ENCODE peak calls at places on chromosomes 16 and 17, in nine cellular contexts. One of them, this sample, is unnamed.
A peak's percentile ranks its signal among the peaks of the same experiment; 100 is the strongest.

GRCh38 chr17:67995568-67996191 is 589 bp downstream of the C17orf58 start:
- DNase-seq in cardiac muscle cell: peak; percentile 52
- DNase-seq in AG04450: no peak
- DNase-seq in pancreas: peak; percentile 61
- DNase-seq in neural progenitor cell: peak; percentile 65
- DNase-seq in GM12878: no peak
- DNase-seq in left ventricle myocardium inferior: peak; percentile 38
- DNase-seq in heart right ventricle: peak; percentile 25
- DNase-seq in lung: no peak
- DNase-seq in this sample: no peak

GRCh38 chr17:1399366-1399678 is 700 bp downstream of the YWHAE start:
- DNase-seq in AG04450: no peak
- DNase-seq in left ventricle myocardium inferior: peak; percentile 60
- DNase-seq in GM12878: no peak
- DNase-seq in pancreas: no peak
- DNase-seq in neural progenitor cell: no peak
- DNase-seq in cardiac muscle cell: peak; percentile 62
- DNase-seq in lung: no peak
- DNase-seq in heart right ventricle: no peak
- DNase-seq in this sample: no peak

GRCh38 chr17:6430769-6431168 is 4.2 kb downstream of the AIPL1 start:
- DNase-seq in heart right ventricle: no peak
- DNase-seq in pancreas: no peak
- DNase-seq in lung: no peak
- DNase-seq in cardiac muscle cell: no peak
- DNase-seq in GM12878: no peak
- DNase-seq in neural progenitor cell: no peak
- DNase-seq in left ventricle myocardium inferior: no peak
- DNase-seq in AG04450: no peak
- DNase-seq in this sample: no peak

GRCh38 chr17:12349297-12349696 is 316.4 kb upstream of the MYOCD start:
- DNase-seq in left ventricle myocardium inferior: no peak
- DNase-seq in cardiac muscle cell: no peak
- DNase-seq in pancreas: no peak
- DNase-seq in neural progenitor cell: no peak
- DNase-seq in AG04450: no peak
- DNase-seq in heart right ventricle: no peak
- DNase-seq in GM12878: no peak
- DNase-seq in lung: no peak
- DNase-seq in this sample: no peak

GRCh38 chr17:50347087-50347893 is 1.4 kb downstream of the XYLT2 start:
- DNase-seq in heart right ventricle: no peak
- DNase-seq in pancreas: peak; percentile 71
- DNase-seq in neural progenitor cell: peak; percentile 46
- DNase-seq in AG04450: no peak
- DNase-seq in lung: no peak
- DNase-seq in left ventricle myocardium inferior: no peak
- DNase-seq in GM12878: no peak
- DNase-seq in cardiac muscle cell: no peak
- DNase-seq in this sample: no peak

GRCh38 chr17:77834170-77835115 is 124.1 kb upstream of the TNRC6C start:
- DNase-seq in GM12878: peak; percentile 49
- DNase-seq in AG04450: peak; percentile 33
- DNase-seq in cardiac muscle cell: peak; percentile 63
- DNase-seq in pancreas: no peak
- DNase-seq in neural progenitor cell: peak; percentile 39
- DNase-seq in lung: peak; percentile 52
- DNase-seq in left ventricle myocardium inferior: peak; percentile 55
- DNase-seq in heart right ventricle: peak; percentile 67
- DNase-seq in this sample: peak; percentile 84

GRCh38 chr17:61000911-61001310 is 323.3 kb downstream of the BCAS3 start:
- DNase-seq in GM12878: no peak
- DNase-seq in cardiac muscle cell: peak; percentile 12
- DNase-seq in pancreas: no peak
- DNase-seq in left ventricle myocardium inferior: no peak
- DNase-seq in AG04450: peak; percentile 26
- DNase-seq in neural progenitor cell: peak; percentile 45
- DNase-seq in heart right ventricle: no peak
- DNase-seq in lung: no peak
- DNase-seq in this sample: no peak

GRCh38 chr17:10127819-10128375 is 70.5 kb downstream of the GAS7 start:
- DNase-seq in pancreas: peak; percentile 67
- DNase-seq in cardiac muscle cell: no peak
- DNase-seq in neural progenitor cell: peak; percentile 73
- DNase-seq in left ventricle myocardium inferior: peak; percentile 87
- DNase-seq in lung: peak; percentile 57
- DNase-seq in GM12878: no peak
- DNase-seq in heart right ventricle: peak; percentile 82
- DNase-seq in AG04450: peak; percentile 93
- DNase-seq in this sample: peak; percentile 89

GRCh38 chr17:7215136-7215638 is 4.4 kb downstream of the DLG4 start:
- DNase-seq in lung: no peak
- DNase-seq in heart right ventricle: no peak
- DNase-seq in cardiac muscle cell: no peak
- DNase-seq in left ventricle myocardium inferior: no peak
- DNase-seq in neural progenitor cell: no peak
- DNase-seq in pancreas: no peak
- DNase-seq in GM12878: no peak
- DNase-seq in AG04450: no peak
- DNase-seq in this sample: no peak

GRCh38 chr16:56417138-56417537 is 8.2 kb downstream of the AMFR start:
- DNase-seq in heart right ventricle: no peak
- DNase-seq in cardiac muscle cell: no peak
- DNase-seq in neural progenitor cell: no peak
- DNase-seq in left ventricle myocardium inferior: no peak
- DNase-seq in pancreas: no peak
- DNase-seq in GM12878: no peak
- DNase-seq in lung: no peak
- DNase-seq in AG04450: no peak
- DNase-seq in this sample: no peak
- H3K27ac ChIP-seq in heart right ventricle: no peak overlapping the region
- H3K27ac ChIP-seq in cardiac muscle cell: no peak overlapping the region
- H3K27ac ChIP-seq in neural progenitor cell: no peak overlapping the region
- H3K27ac ChIP-seq in left ventricle myocardium inferior: no peak overlapping the region
- H3K27ac ChIP-seq in pancreas: no peak overlapping the region
- H3K27ac ChIP-seq in GM12878: no peak overlapping the region
- H3K27ac ChIP-seq in lung: no peak overlapping the region
- H3K27ac ChIP-seq in AG04450: no peak overlapping the region
- H3K27ac ChIP-seq in this sample: no peak overlapping the region

GRCh38 chr16:84282533-84282932 is 12.1 kb upstream of the WFDC1 start:
- DNase-seq in heart right ventricle: no peak
- DNase-seq in pancreas: no peak
- DNase-seq in AG04450: no peak
- DNase-seq in cardiac muscle cell: no peak
- DNase-seq in lung: no peak
- DNase-seq in GM12878: no peak
- DNase-seq in neural progenitor cell: no peak
- DNase-seq in left ventricle myocardium inferior: no peak
- DNase-seq in this sample: no peak

GRCh38 chr16:84288902-84289301 is 5.8 kb upstream of the WFDC1 start:
- DNase-seq in GM12878: no peak
- DNase-seq in AG04450: no peak
- DNase-seq in pancreas: no peak
- DNase-seq in left ventricle myocardium inferior: no peak
- DNase-seq in neural progenitor cell: no peak
- DNase-seq in heart right ventricle: no peak
- DNase-seq in lung: no peak
- DNase-seq in cardiac muscle cell: no peak
- DNase-seq in this sample: no peak

GRCh38 chr16:84284168-84284722 is 10.4 kb upstream of the WFDC1 start:
- DNase-seq in left ventricle myocardium inferior: peak; percentile 69
- DNase-seq in cardiac muscle cell: peak; percentile 90
- DNase-seq in pancreas: no peak
- DNase-seq in heart right ventricle: peak; percentile 62
- DNase-seq in AG04450: no peak
- DNase-seq in lung: peak; percentile 36
- DNase-seq in neural progenitor cell: peak; percentile 61
- DNase-seq in GM12878: no peak
- DNase-seq in this sample: no peak

GRCh38 chr16:84283314-84284167 is 11.1 kb upstream of the WFDC1 start:
- DNase-seq in AG04450: no peak
- DNase-seq in cardiac muscle cell: no peak
- DNase-seq in pancreas: no peak
- DNase-seq in GM12878: no peak
- DNase-seq in left ventricle myocardium inferior: no peak
- DNase-seq in neural progenitor cell: no peak
- DNase-seq in heart right ventricle: peak; percentile 39
- DNase-seq in lung: no peak
- DNase-seq in this sample: no peak

DNA sequence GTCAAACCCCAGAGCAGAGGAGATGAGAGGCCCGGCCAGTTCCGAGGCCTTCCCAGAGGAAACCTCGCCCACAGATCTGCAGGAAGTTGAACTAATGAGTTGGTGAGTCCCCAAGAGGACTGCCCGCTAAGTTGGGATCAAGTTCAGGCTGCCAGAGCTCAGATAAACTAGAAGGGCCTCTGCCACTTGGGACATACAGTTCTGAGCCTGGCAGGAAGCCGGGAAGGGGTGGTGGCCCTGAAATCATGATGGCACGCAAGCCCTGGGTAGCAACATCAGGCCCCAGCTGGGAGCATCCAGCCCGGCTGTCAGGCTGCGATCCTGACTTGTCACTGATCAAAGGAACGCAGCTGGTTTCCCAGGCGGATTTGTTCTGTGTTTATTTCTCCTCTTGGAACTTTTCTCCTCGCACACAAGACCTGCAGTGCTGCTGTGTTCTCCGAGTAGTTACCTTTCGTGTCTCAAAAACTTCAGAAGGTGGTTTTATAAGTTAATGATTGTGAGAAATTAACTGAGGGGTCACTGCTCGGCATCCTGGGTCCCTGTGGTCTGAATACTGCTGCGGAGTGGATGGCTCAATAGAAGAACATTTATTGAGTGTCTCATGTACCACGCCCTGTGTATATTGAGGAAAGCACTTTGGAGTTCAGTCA is 8.0 kb upstream of the WFDC1 start:
- DNase-seq in heart right ventricle: peak; percentile 59
- DNase-seq in neural progenitor cell: no peak
- DNase-seq in pancreas: no peak
- DNase-seq in AG04450: peak; percentile 30
- DNase-seq in GM12878: no peak
- DNase-seq in lung: peak; percentile 59
- DNase-seq in cardiac muscle cell: no peak
- DNase-seq in left ventricle myocardium inferior: peak; percentile 83
- DNase-seq in this sample: peak; percentile 94
- H3K27ac ChIP-seq in heart right ventricle: peak overlapping the region; percentile 38
- H3K27ac ChIP-seq in neural progenitor cell: no peak overlapping the region
- H3K27ac ChIP-seq in pancreas: no peak overlapping the region
- H3K27ac ChIP-seq in AG04450: peak overlapping the region; percentile 33
- H3K27ac ChIP-seq in GM12878: no peak overlapping the region
- H3K27ac ChIP-seq in lung: no peak overlapping the region
- H3K27ac ChIP-seq in cardiac muscle cell: no peak overlapping the region
- H3K27ac ChIP-seq in left ventricle myocardium inferior: peak overlapping the region; percentile 84
- H3K27ac ChIP-seq in this sample: peak overlapping the region; percentile 77

GRCh38 chr16:51237207-51237606 is 86.1 kb upstream of the SALL1 start:
- DNase-seq in GM12878: no peak
- DNase-seq in left ventricle myocardium inferior: no peak
- DNase-seq in AG04450: no peak
- DNase-seq in neural progenitor cell: no peak
- DNase-seq in heart right ventricle: no peak
- DNase-seq in pancreas: no peak
- DNase-seq in cardiac muscle cell: no peak
- DNase-seq in lung: no peak
- DNase-seq in this sample: no peak
- H3K27ac ChIP-seq in GM12878: no peak overlapping the region
- H3K27ac ChIP-seq in left ventricle myocardium inferior: no peak overlapping the region
- H3K27ac ChIP-seq in AG04450: no peak overlapping the region
- H3K27ac ChIP-seq in neural progenitor cell: no peak overlapping the region
- H3K27ac ChIP-seq in heart right ventricle: no peak overlapping the region
- H3K27ac ChIP-seq in pancreas: no peak overlapping the region
- H3K27ac ChIP-seq in cardiac muscle cell: no peak overlapping the region
- H3K27ac ChIP-seq in lung: no peak overlapping the region
- H3K27ac ChIP-seq in this sample: no peak overlapping the region

DNA sequence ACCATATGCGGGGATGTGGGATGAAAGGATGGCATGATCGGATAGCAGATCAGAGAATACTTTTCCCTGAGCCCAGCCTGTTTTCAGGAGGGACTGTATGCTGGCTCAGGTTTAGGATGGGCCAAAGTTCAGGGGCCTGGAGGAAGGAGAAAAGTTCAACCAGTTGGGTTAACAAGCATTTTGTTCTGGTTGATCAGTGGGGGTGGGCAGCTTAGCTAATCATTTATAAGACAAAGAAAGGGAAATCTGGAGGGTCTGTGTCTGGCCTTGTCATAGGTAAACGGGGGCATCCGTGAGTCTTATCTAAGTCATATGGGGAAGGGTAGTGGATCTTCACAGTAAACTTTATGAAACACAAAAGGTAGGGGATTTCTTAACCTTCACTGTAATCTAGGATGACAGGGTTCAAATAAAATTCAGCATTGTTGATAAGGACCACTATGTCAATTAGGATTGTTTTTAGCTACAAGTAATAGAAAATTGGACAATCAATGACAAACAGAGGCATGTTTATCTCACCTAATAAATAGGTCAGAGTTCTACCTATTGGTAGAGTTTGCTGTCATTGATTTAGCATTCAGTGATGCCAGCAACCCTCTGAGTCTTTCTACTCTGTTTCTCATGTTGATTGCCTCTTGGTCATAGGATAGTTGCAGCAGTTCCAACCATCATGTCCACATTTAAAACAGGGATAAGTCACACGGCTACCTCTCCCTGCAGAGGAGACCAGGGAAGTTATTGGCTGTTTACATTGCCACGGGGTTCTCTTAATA is 11.4 kb downstream of the PCTP start:
- DNase-seq in left ventricle myocardium inferior: no peak
- DNase-seq in GM12878: no peak
- DNase-seq in cardiac muscle cell: no peak
- DNase-seq in lung: no peak
- DNase-seq in pancreas: no peak
- DNase-seq in AG04450: no peak
- DNase-seq in neural progenitor cell: no peak
- DNase-seq in heart right ventricle: no peak
- DNase-seq in this sample: no peak
- H3K27ac ChIP-seq in left ventricle myocardium inferior: no peak overlapping the region
- H3K27ac ChIP-seq in GM12878: no peak overlapping the region
- H3K27ac ChIP-seq in cardiac muscle cell: no peak overlapping the region
- H3K27ac ChIP-seq in lung: no peak overlapping the region
- H3K27ac ChIP-seq in pancreas: no peak overlapping the region
- H3K27ac ChIP-seq in AG04450: no peak overlapping the region
- H3K27ac ChIP-seq in neural progenitor cell: no peak overlapping the region
- H3K27ac ChIP-seq in heart right ventricle: no peak overlapping the region
- H3K27ac ChIP-seq in this sample: no peak overlapping the region

GRCh38 chr16:2476345-2476720 is 1.4 kb downstream of the TBC1D24 start:
- DNase-seq in neural progenitor cell: no peak
- DNase-seq in heart right ventricle: no peak
- DNase-seq in lung: no peak
- DNase-seq in cardiac muscle cell: no peak
- DNase-seq in AG04450: no peak
- DNase-seq in left ventricle myocardium inferior: no peak
- DNase-seq in GM12878: no peak
- DNase-seq in pancreas: no peak
- DNase-seq in this sample: no peak
- H3K27ac ChIP-seq in neural progenitor cell: no peak overlapping the region
- H3K27ac ChIP-seq in heart right ventricle: no peak overlapping the region
- H3K27ac ChIP-seq in lung: no peak overlapping the region
- H3K27ac ChIP-seq in cardiac muscle cell: no peak overlapping the region
- H3K27ac ChIP-seq in AG04450: no peak overlapping the region
- H3K27ac ChIP-seq in left ventricle myocardium inferior: no peak overlapping the region
- H3K27ac ChIP-seq in GM12878: no peak overlapping the region
- H3K27ac ChIP-seq in pancreas: peak overlapping the region; percentile 77
- H3K27ac ChIP-seq in this sample: no peak overlapping the region

GRCh38 chr16:88923926-88924833 is 52.8 kb downstream of the CBFA2T3 start:
- DNase-seq in GM12878: no peak
- DNase-seq in neural progenitor cell: peak; percentile 58
- DNase-seq in cardiac muscle cell: no peak
- DNase-seq in pancreas: peak; percentile 97
- DNase-seq in lung: no peak
- DNase-seq in heart right ventricle: no peak
- DNase-seq in AG04450: no peak
- DNase-seq in left ventricle myocardium inferior: no peak
- DNase-seq in this sample: no peak
- H3K27ac ChIP-seq in GM12878: no peak overlapping the region
- H3K27ac ChIP-seq in neural progenitor cell: no peak overlapping the region
- H3K27ac ChIP-seq in cardiac muscle cell: no peak overlapping the region
- H3K27ac ChIP-seq in pancreas: peak overlapping the region; percentile 90
- H3K27ac ChIP-seq in lung: no peak overlapping the region
- H3K27ac ChIP-seq in heart right ventricle: peak overlapping the region; percentile 36
- H3K27ac ChIP-seq in AG04450: no peak overlapping the region
- H3K27ac ChIP-seq in left ventricle myocardium inferior: peak overlapping the region; percentile 90
- H3K27ac ChIP-seq in this sample: no peak overlapping the region